ENCODE peak calls at places on chromosomes 4 and X, in five cellular contexts. H is choroid plexus epithelial cell, X is HT-29, B is cerebellar cortex, E is MG63. W is an unnamed sample.

GRCh38 chr4:17469931-17470674 is 41.8 kb downstream of the QDPR start:
- DNase-seq in H (peak), X (no peak), B (no peak), E (no peak), W (no peak)

GRCh38 chrX:150582338-150582948 is 14.0 kb downstream of the MTM1 start:
- DNase-seq in H (no peak), X (no peak), B (no peak), E (no peak), W (no peak)

GRCh38 chr4:58553679-58554078 is 1443.5 kb upstream of the IGFBP7 start:
- DNase-seq in H (no peak), X (no peak), B (no peak), E (no peak), W (no peak)

GRCh38 chr4:128600996-128601857 is 208.3 kb upstream of the JADE1 start:
- DNase-seq in H (peak), X (peak), B (peak), E (peak), W (no peak)

GRCh38 chrX:10900585-10901289 is 210.4 kb upstream of the HCCS start:
- DNase-seq in H (peak), X (peak), B (no peak), E (peak), W (no peak)

GRCh38 chr4:93394488-93395185 is 433.9 kb upstream of the ATOH1 start:
- DNase-seq in H (peak), X (no peak), B (no peak), E (no peak), W (no peak)

GRCh38 chr4:162522724-162523123 is 358.9 kb upstream of the FSTL5 start:
- DNase-seq in H (no peak), X (no peak), B (no peak), E (no peak), W (no peak)

GRCh38 chrX:29172880-29173279 is 585.6 kb downstream of the IL1RAPL1 start:
- DNase-seq in H (peak), X (no peak), B (no peak), E (no peak), W (no peak)

W was measured in stimulated activated CD4-positive, alpha-beta T cell treated with anti-CD3 and anti-CD28 coated beads, TNF-alpha, amount 100 ng/mL, for 24 hours.